ENCODE peak calls at places on chromosome 11, in five cellular contexts. One of them, this sample, is unnamed.

GRCh38 chr11:66478823-66479740 is 1.2 kb upstream of the DPP3 start:
- DNase-seq in AG09319: no peak
- DNase-seq in caudate nucleus: no peak
- DNase-seq in mucosa of gallbladder: peak
- DNase-seq in amygdala: no peak
- DNase-seq in this sample: peak

GRCh38 chr11:57778318-57779037 is 16.9 kb downstream of the CTNND1 start:
- DNase-seq in AG09319: peak
- DNase-seq in caudate nucleus: peak
- DNase-seq in mucosa of gallbladder: peak
- DNase-seq in amygdala: peak
- DNase-seq in this sample: peak

GRCh38 chr11:122486793-122487495 is 168.6 kb upstream of the UBASH3B start:
- DNase-seq in amygdala: no peak
- DNase-seq in AG09319: no peak
- DNase-seq in caudate nucleus: no peak
- DNase-seq in mucosa of gallbladder: no peak
- DNase-seq in this sample: no peak

GRCh38 chr11:783581-784015 is 6.3 kb downstream of the CEND1 start:
- DNase-seq in AG09319: peak
- DNase-seq in mucosa of gallbladder: peak
- DNase-seq in caudate nucleus: peak
- DNase-seq in amygdala: peak
- DNase-seq in this sample: peak

GRCh38 chr11:61974766-61975631 is 7.6 kb upstream of the FTH1 start:
- DNase-seq in amygdala: no peak
- DNase-seq in AG09319: no peak
- DNase-seq in caudate nucleus: no peak
- DNase-seq in mucosa of gallbladder: no peak
- DNase-seq in this sample: peak

GRCh38 chr11:130452941-130453340 is 4.5 kb downstream of the ADAMTS15 start:
- DNase-seq in caudate nucleus: no peak
- DNase-seq in mucosa of gallbladder: no peak
- DNase-seq in amygdala: no peak
- DNase-seq in AG09319: no peak
- DNase-seq in this sample: no peak

GRCh38 chr11:46391578-46392420 is at the start of gene CHRM4:
- DNase-seq in amygdala: no peak
- DNase-seq in caudate nucleus: peak
- DNase-seq in mucosa of gallbladder: no peak
- DNase-seq in AG09319: no peak
- DNase-seq in this sample: peak

GRCh38 chr11:96015911-96016565 is 92.1 kb upstream of the MTMR2 start:
- DNase-seq in amygdala: no peak
- DNase-seq in mucosa of gallbladder: no peak
- DNase-seq in caudate nucleus: no peak
- DNase-seq in AG09319: no peak
- DNase-seq in this sample: no peak

GRCh38 chr11:73152086-73152853 is 10.2 kb upstream of the FCHSD2 start:
- DNase-seq in caudate nucleus: no peak
- DNase-seq in AG09319: no peak
- DNase-seq in mucosa of gallbladder: no peak
- DNase-seq in amygdala: no peak
- DNase-seq in this sample: no peak